ENCODE peak calls at places on chromosomes 16 and 17, in four cellular contexts. A is HFF-Myc, B is cardiac muscle cell, J is GM12865. G is an unnamed sample.

GRCh38 chr16:20249247-20249646 is 78.1 kb downstream of the GP2 start:
- DNase-seq in A (no peak), B (no peak), J (no peak), G (no peak)

GRCh38 chr17:15463363-15463762 is 4.1 kb downstream of the CDRT4 start:
- DNase-seq in A (peak), B (peak), J (no peak), G (no peak)

GRCh38 chr17:19018600-19018950 is 14.0 kb upstream of the FAM83G start:
- DNase-seq in A (no peak), B (no peak), J (no peak), G (no peak)

GRCh38 chr16:58029410-58029809 is 3.9 kb downstream of the MMP15 start:
- DNase-seq in A (no peak), B (no peak), J (no peak), G (no peak)

GRCh38 chr16:4696905-4697866 is 3.8 kb downstream of the NUDT16L1 start:
- DNase-seq in A (no peak), B (no peak), J (no peak), G (no peak)

GRCh38 chr16:85184404-85184803 is 72.1 kb upstream of the CIBAR2 start:
- DNase-seq in A (no peak), B (no peak), J (no peak), G (no peak)

GRCh38 chr16:53600076-53600475 is 97.1 kb upstream of the AKTIP start:
- DNase-seq in A (peak), B (no peak), J (no peak), G (no peak)

GRCh38 chr17:79989106-79989835 is 46.4 kb downstream of the TBC1D16 start:
- DNase-seq in A (no peak), B (no peak), J (no peak), G (no peak)

GRCh38 chr17:42456223-42457106 is 2.2 kb upstream of the ATP6V0A1 start:
- DNase-seq in A (no peak), B (peak), J (peak), G (peak)

GRCh38 chr17:8153550-8153956 is 1.3 kb upstream of the PER1 start:
- DNase-seq in A (peak), B (peak), J (no peak), G (no peak)

GRCh38 chr16:20002936-20003335 is 70.8 kb downstream of the GPR139 start:
- DNase-seq in A (no peak), B (no peak), J (no peak), G (no peak)

GRCh38 chr16:17359778-17360177 is 111.0 kb downstream of the XYLT1 start:
- DNase-seq in A (no peak), B (peak), J (peak), G (peak)

GRCh38 chr17:55089955-55090573 is 121.5 kb downstream of the STXBP4 start:
- DNase-seq in A (no peak), B (peak), J (peak), G (peak)

GRCh38 chr17:2705888-2706795 is 5.4 kb downstream of the CLUH start:
- DNase-seq in A (no peak), B (no peak), J (no peak), G (no peak)

GRCh38 chr16:83996481-83997252 is 28.6 kb downstream of the NECAB2 start:
- DNase-seq in A (no peak), B (no peak), J (no peak), G (no peak)

GRCh38 chr17:17913695-17914332 is 58.4 kb downstream of the TOM1L2 start:
- DNase-seq in A (peak), B (peak), J (peak), G (no peak)

GRCh38 chr16:58222532-58223316 is 24.8 kb upstream of the CSNK2A2 start:
- DNase-seq in A (no peak), B (peak), J (no peak), G (no peak)

GRCh38 chr16:60905806-60906205 is 1130.4 kb downstream of the CDH8 start:
- DNase-seq in A (no peak), B (no peak), J (no peak), G (no peak)

GRCh38 chr16:24990803-24991202 is 24.4 kb downstream of the ARHGAP17 start:
- DNase-seq in A (no peak), B (no peak), J (no peak), G (no peak)

GRCh38 chr17:31248986-31249385 is 48.1 kb downstream of the OMG start:
- DNase-seq in A (no peak), B (peak), J (no peak), G (no peak)

GRCh38 chr16:2537451-2538379 is at the start of gene PDPK1:
- DNase-seq in A (peak), B (peak), J (peak), G (peak)

GRCh38 chr17:45648642-45649041 is 135.5 kb upstream of the CRHR1 start:
- DNase-seq in A (no peak), B (no peak), J (no peak), G (no peak)

GRCh38 chr16:749010-749409 is 8.2 kb upstream of the CIAO3 start:
- DNase-seq in A (no peak), B (peak), J (no peak), G (no peak)

GRCh38 chr17:51430581-51430980 is 170.2 kb downstream of the UTP18 start:
- DNase-seq in A (no peak), B (no peak), J (no peak), G (no peak)

GRCh38 chr16:68257251-68257905 is 6.9 kb upstream of the SLC7A6 start:
- DNase-seq in A (no peak), B (no peak), J (peak), G (peak)

GRCh38 chr16:15443753-15444152 is 9.4 kb downstream of the BMERB1 start:
- DNase-seq in A (no peak), B (no peak), J (no peak), G (no peak)

GRCh38 chr17:53818271-53818670 is 4.5 kb upstream of the KIF2B start:
- DNase-seq in A (no peak), B (no peak), J (no peak), G (no peak)

GRCh38 chr17:46782250-46782953 is 36.1 kb downstream of the WNT3 start:
- DNase-seq in A (no peak), B (peak), J (peak), G (no peak)

GRCh38 chr17:17837380-17837821 is 615 bp upstream of the SREBF1 start:
- DNase-seq in A (no peak), B (peak), J (no peak), G (no peak)

GRCh38 chr16:3119286-3119685 is 6.9 kb downstream of the ZNF205 start:
- DNase-seq in A (no peak), B (no peak), J (no peak), G (no peak)

GRCh38 chr16:63938661-63939060 is 1183.2 kb downstream of the CDH11 start:
- DNase-seq in A (peak), B (peak), J (no peak), G (no peak)

GRCh38 chr17:21278304-21279197 is 6.0 kb upstream of the MAP2K3 start:
- DNase-seq in A (no peak), B (peak), J (peak), G (no peak)

GRCh38 chr16:59210955-59211541 is 476.9 kb upstream of the GOT2 start:
- DNase-seq in A (no peak), B (peak), J (no peak), G (no peak)

GRCh38 chr16:76749780-76750375 is 441.1 kb upstream of the MON1B start:
- DNase-seq in A (no peak), B (no peak), J (peak), G (no peak)

GRCh38 chr17:75680431-75680830 is 13.3 kb downstream of the SAP30BP start:
- DNase-seq in A (no peak), B (no peak), J (no peak), G (no peak)

GRCh38 chr17:7379134-7379533 is 1.8 kb upstream of the TNK1 start:
- DNase-seq in A (no peak), B (no peak), J (no peak), G (no peak)

GRCh38 chr17:61551255-61551742 is 39.7 kb downstream of the NACA2 start:
- DNase-seq in A (peak), B (peak), J (peak), G (no peak)

GRCh38 chr17:3639981-3640596 is 3.5 kb downstream of the CTNS start:
- DNase-seq in A (peak), B (peak), J (peak), G (no peak)

GRCh38 chr17:70317416-70317815 is 148.1 kb downstream of the KCNJ2 start:
- DNase-seq in A (no peak), B (no peak), J (no peak), G (no peak)

DNA sequence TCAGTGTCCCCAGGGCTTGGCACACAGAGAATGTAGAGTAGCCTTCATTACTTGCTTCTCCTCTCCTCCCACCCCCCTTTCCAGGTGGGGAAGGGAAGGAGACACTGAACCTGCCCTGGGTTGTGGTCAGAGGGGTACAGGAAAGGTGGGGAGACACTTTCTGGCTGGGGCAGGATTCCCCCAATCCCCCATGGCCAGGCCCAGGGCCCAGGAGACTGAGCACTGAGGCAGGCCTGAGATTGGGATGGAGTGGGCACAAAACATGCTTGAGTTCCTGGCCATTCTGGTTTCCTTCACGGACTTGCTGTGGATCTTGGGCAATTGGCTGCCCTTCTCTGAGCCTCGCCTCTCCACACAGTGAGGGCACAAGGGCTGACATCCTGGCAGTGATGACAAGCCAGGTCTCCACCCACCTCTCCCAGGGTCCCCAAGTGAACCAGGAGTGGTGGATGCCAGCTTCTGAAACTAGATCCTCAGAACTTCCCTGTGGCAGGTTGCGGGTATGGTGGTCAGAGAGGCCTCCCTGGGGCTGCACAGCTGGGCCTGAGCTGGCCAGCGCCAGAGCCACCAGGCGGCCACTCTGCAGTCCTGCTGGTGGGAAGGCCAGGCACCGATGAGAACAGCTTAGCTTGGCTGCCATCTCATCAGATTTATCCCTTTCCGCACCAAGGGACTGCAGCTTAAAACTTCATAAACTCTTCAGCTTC is 9.3 kb downstream of the ZNF629 start:
- DNase-seq in A (no peak), B (no peak), J (no peak), G (no peak)
- TF ChIP-seq CTCF in A (no peak), B (no peak), J (no peak), G (no peak)

GRCh38 chr17:199195-199604 is 17.8 kb upstream of the DOC2B start:
- DNase-seq in A (no peak), B (peak), J (no peak), G (no peak)
- H3K4me3 ChIP-seq in A (no peak), B (no peak), J (no peak), G (no peak)

GRCh38 chr16:48864055-48864454 is 254.1 kb upstream of the N4BP1 start:
- DNase-seq in A (no peak), B (no peak), J (no peak), G (no peak)
- TF ChIP-seq CTCF in A (no peak), B (no peak), J (no peak), G (peak)

GRCh38 chr16:50301626-50302471 is 35.5 kb downstream of the ADCY7 start:
- DNase-seq in A (no peak), B (peak), J (no peak), G (no peak)
- H3K4me3 ChIP-seq in A (no peak), B (no peak), J (no peak), G (no peak)

GRCh38 chr16:30902070-30902972 is 5.9 kb downstream of the CTF1 start:
- DNase-seq in A (no peak), B (peak), J (peak), G (no peak)
- TF ChIP-seq CTCF in A (no peak), B (no peak), J (peak), G (peak)

DNA sequence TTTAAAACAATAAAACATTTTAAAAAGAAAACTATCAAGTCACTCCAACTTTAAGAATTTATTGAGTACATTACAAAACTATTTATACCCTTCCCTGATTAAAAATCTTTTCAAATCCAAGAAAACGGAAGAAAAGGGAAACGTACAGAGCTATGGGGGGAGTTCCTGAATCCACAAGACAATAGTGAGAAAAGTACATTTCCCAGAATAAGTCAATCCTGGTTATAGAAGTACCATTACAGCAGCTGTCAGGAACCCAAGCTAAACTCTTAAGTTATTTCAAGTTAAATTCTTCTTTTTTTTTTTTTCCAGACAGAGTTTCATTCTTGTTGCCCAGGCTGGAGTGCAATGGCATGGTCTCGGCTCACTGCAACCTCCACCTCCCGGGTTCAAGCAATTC is 45.7 kb downstream of the SPOP start:
- DNase-seq in A (no peak), B (no peak), J (no peak), G (no peak)
- H3K4me3 ChIP-seq in A (no peak), B (no peak), J (no peak), G (no peak)

GRCh38 chr16:67199808-67200198 is 872 bp downstream of the ELMO3 start:
- DNase-seq in A (no peak), B (no peak), J (no peak), G (no peak)
- TF ChIP-seq CTCF in A (no peak), B (no peak), J (no peak), G (no peak)

GRCh38 chr16:56090076-56090475 is 101.2 kb upstream of the GNAO1 start:
- DNase-seq in A (no peak), B (no peak), J (no peak), G (no peak)

GRCh38 chr16:56093055-56093454 is 98.2 kb upstream of the GNAO1 start:
- DNase-seq in A (no peak), B (no peak), J (no peak), G (no peak)

DNA sequence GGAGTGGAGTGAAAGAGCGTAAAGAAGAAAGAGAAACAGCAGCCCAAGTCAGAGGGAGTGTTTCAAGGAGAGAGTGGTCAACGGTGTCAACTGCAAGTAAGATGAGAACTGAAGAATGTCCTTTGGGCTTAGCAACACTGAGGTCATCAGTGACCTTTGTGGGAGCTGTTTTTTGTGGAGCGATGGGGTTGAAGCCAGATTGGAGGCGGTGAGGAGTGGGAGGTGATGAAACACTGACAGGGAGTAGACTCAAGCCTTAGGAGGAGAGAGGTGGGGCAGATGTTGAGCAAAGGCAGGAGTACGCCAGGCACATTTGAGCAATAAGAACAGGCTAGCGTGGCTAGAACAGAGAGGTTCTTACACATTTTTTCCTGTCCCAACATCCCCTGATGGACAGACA is 103.7 kb upstream of the GNAO1 start:
- DNase-seq in A (no peak), B (no peak), J (no peak), G (no peak)
- H3K4me3 ChIP-seq in A (no peak), B (no peak), J (no peak), G (no peak)

DNA sequence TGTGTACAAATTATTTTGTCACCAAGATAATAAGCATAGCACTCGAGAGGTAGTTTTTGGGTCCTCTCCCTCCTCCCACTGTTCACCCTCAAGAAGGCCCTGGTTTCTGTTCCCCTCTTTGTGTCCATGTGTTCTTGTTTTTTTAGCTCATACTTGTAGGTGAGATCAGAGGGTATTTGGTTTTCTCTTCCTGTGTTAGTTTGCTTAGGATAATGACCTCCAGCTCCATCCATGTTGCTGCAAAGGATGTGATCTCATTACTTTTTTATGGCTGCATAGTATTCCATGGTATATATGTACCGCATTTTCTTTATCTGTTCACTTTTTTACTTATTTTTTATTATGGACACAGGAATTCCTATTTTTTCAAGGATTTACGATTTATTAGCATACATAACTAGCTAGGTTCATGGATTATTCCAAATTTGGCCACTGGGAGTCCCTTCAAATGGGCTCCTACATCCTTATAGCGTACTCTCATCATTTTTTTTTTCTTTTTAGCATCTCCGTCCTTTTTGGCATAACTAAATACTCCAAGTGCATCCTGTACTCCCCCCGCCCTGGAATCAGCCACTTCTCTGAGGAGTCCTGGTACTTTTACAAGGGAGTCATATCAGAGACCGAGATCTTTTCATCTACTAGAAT is 7.3 kb downstream of the TADA2A start:
- DNase-seq in A (no peak), B (no peak), J (no peak), G (no peak)
- TF ChIP-seq CTCF in A (peak), B (peak), J (no peak), G (peak)

GRCh38 chr17:36942031-36942599 is 4.8 kb downstream of the LHX1 start:
- DNase-seq in A (no peak), B (peak), J (no peak), G (no peak)
- H3K4me3 ChIP-seq in A (peak), B (peak), J (peak), G (no peak)